ENCODE peak calls at places on chromosomes 2 and 18, in five cellular contexts. M is choroid plexus epithelial cell; C is T follicular helper cell; I is CD8-positive, alpha-beta T cell; G is upper lobe of right lung. V is an unnamed sample.

GRCh38 chr2:217552081-217552480 is 450.7 kb downstream of the TNS1 start:
- DNase-seq in M (no peak), C (no peak), I (no peak), G (no peak), V (no peak)

GRCh38 chr2:228646061-228646460 is 464.6 kb upstream of the SPHKAP start:
- DNase-seq in M (no peak), C (no peak), I (no peak), G (no peak), V (no peak)

GRCh38 chr2:181823405-181823804 is 68.1 kb upstream of the ITPRID2 start:
- DNase-seq in M (no peak), C (no peak), I (no peak), G (no peak), V (no peak)

GRCh38 chr2:2547451-2547850 is 216.4 kb upstream of the MYT1L start:
- DNase-seq in M (no peak), C (no peak), I (no peak), G (no peak), V (no peak)

GRCh38 chr18:74942319-74942910 is 266.5 kb downstream of the PTGR3 start:
- DNase-seq in M (no peak), C (no peak), I (no peak), G (no peak), V (no peak)

GRCh38 chr18:35371412-35372195 is 5.5 kb downstream of the ZNF396 start:
- DNase-seq in M (peak; percentile 33), C (no peak), I (no peak), G (no peak), V (no peak)

GRCh38 chr2:9697904-9698303 is 67.1 kb upstream of the YWHAQ start:
- DNase-seq in M (no peak), C (no peak), I (no peak), G (no peak), V (no peak)

GRCh38 chr2:154697422-154698237 is 865 bp upstream of the KCNJ3 start:
- DNase-seq in M (no peak), C (no peak), I (no peak), G (peak; percentile 65), V (no peak)

GRCh38 chr2:112204411-112204810 is 50.4 kb downstream of the ZC3H8 start:
- DNase-seq in M (peak; percentile 19), C (no peak), I (no peak), G (no peak), V (no peak)